ENCODE peak calls at places on chromosomes 4 and X, in nine cellular contexts. N is coronary artery; X is BE2C; Y is endodermal cell; Z is H9; F is H1; G is AG09319; I is CD8-positive, alpha-beta T cell; L is transverse colon. V is an unnamed sample.

GRCh38 chr4:136342666-136343065 is 1189.6 kb downstream of the PCDH18 start:
- DNase-seq in I (no peak), X (no peak), F (no peak), Y (no peak), Z (no peak), G (no peak), L (no peak), N (no peak), V (no peak)

GRCh38 chrX:19874391-19875050 is 12.9 kb downstream of the SH3KBP1 start:
- DNase-seq in I (no peak), F (no peak), G (no peak), Z (no peak), N (no peak), L (no peak), Y (no peak), X (no peak), V (no peak)

GRCh38 chr4:89765966-89766365 is 71.0 kb downstream of the SNCA start:
- DNase-seq in N (no peak), L (no peak), Z (no peak), G (peak; percentile 84), I (no peak), F (no peak), X (no peak), Y (no peak), V (no peak)

GRCh38 chr4:65661469-65661868 is 8.8 kb downstream of the EPHA5 start:
- DNase-seq in Y (peak; percentile 63), F (no peak), I (no peak), Z (peak; percentile 31), X (peak; percentile 16), G (no peak), L (no peak), N (no peak), V (no peak)

GRCh38 chrX:47796433-47796906 is 40.2 kb upstream of the ZNF81 start:
- DNase-seq in G (peak; percentile 22), N (no peak), I (no peak), L (no peak), Z (no peak), F (no peak), Y (no peak), X (no peak), V (no peak)

GRCh38 chrX:97743014-97743413 is 859.3 kb downstream of the RPA4 start:
- DNase-seq in G (no peak), F (no peak), Z (no peak), Y (peak; percentile 55), N (no peak), L (peak; percentile 11), I (no peak), X (peak; percentile 26), V (peak; percentile 1)

GRCh38 chr4:11366859-11367258 is 61.8 kb downstream of the HS3ST1 start:
- DNase-seq in X (no peak), Z (no peak), L (no peak), G (no peak), F (no peak), I (no peak), Y (no peak), N (no peak), V (no peak)

GRCh38 chrX:108541286-108541685 is 101.6 kb downstream of the COL4A5 start:
- DNase-seq in I (no peak), F (no peak), G (no peak), N (no peak), L (no peak), X (no peak), Z (no peak), Y (no peak), V (no peak)

GRCh38 chrX:51361251-51361650 is 28.6 kb downstream of the NUDT10 start:
- DNase-seq in X (no peak), N (no peak), L (no peak), Z (peak; percentile 31), F (no peak), Y (peak; percentile 51), G (no peak), I (no peak), V (no peak)

GRCh38 chr4:70746179-70746839 is 24.5 kb downstream of the RUFY3 start:
- DNase-seq in Z (no peak), X (no peak), G (peak; percentile 28), L (no peak), F (no peak), Y (no peak), N (no peak), I (no peak), V (no peak)

GRCh38 chrX:119887721-119888425 is 7.8 kb upstream of the AKAP14 start:
- DNase-seq in F (peak; percentile 82), N (no peak), L (peak; percentile 73), G (no peak), Z (peak; percentile 88), X (peak; percentile 84), I (no peak), Y (peak; percentile 94), V (peak; percentile 70)

GRCh38 chr4:148074462-148074861 is 342.6 kb downstream of the ARHGAP10 start:
- DNase-seq in Z (no peak), G (no peak), N (peak; percentile 64), F (no peak), L (no peak), Y (no peak), I (no peak), X (no peak), V (no peak)

GRCh38 chrX:44882635-44883034 is 9.6 kb downstream of the KDM6A start:
- DNase-seq in Z (no peak), X (no peak), G (no peak), I (no peak), F (no peak), Y (no peak), N (no peak), L (no peak), V (no peak)

GRCh38 chrX:28127662-28128061 is 146.4 kb upstream of the DCAF8L1 start:
- DNase-seq in N (no peak), Y (no peak), G (no peak), L (no peak), Z (no peak), F (no peak), X (no peak), I (no peak), V (no peak)

GRCh38 chrX:20265221-20265725 is 1.4 kb downstream of the RPS6KA3 start:
- DNase-seq in G (peak; percentile 50), I (peak; percentile 17), X (peak; percentile 47), Y (peak; percentile 63), L (peak; percentile 62), Z (peak; percentile 42), F (peak; percentile 43), N (peak; percentile 79), V (peak; percentile 68)

GRCh38 chrX:40062525-40063193 is 35.1 kb downstream of the BCOR start:
- DNase-seq in L (no peak), X (peak; percentile 30), G (no peak), F (no peak), N (no peak), I (no peak), Z (no peak), Y (no peak), V (no peak)

GRCh38 chr4:160835789-160836188 is 1328.0 kb downstream of the FSTL5 start:
- DNase-seq in F (no peak), X (no peak), I (no peak), Z (peak; percentile 86), N (no peak), L (no peak), G (no peak), Y (peak; percentile 81), V (no peak)

GRCh38 chrX:106286053-106286650 is 118.0 kb downstream of the PWWP3B start:
- DNase-seq in F (no peak), X (no peak), G (no peak), N (no peak), Y (no peak), I (no peak), L (no peak), Z (no peak), V (no peak)

GRCh38 chr4:138401330-138401729 is 159.2 kb upstream of the SLC7A11 start:
- DNase-seq in F (no peak), N (no peak), I (no peak), Y (no peak), Z (no peak), G (no peak), L (no peak), X (peak; percentile 30), V (no peak)

GRCh38 chr4:57113870-57114269 is 3.7 kb upstream of the IGFBP7 start:
- DNase-seq in X (no peak), L (no peak), G (no peak), Z (no peak), N (no peak), Y (no peak), F (no peak), I (no peak), V (no peak)

GRCh38 chr4:48979897-48980579 is 6.0 kb upstream of the CWH43 start:
- DNase-seq in G (no peak), X (no peak), I (no peak), L (no peak), N (no peak), Z (no peak), F (no peak), Y (no peak), V (no peak)

GRCh38 chrX:107117993-107118321 is 665 bp downstream of the RBM41 start:
- DNase-seq in G (no peak), N (no peak), F (no peak), Y (no peak), L (no peak), X (no peak), Z (no peak), I (no peak), V (peak; percentile 47)

DNA sequence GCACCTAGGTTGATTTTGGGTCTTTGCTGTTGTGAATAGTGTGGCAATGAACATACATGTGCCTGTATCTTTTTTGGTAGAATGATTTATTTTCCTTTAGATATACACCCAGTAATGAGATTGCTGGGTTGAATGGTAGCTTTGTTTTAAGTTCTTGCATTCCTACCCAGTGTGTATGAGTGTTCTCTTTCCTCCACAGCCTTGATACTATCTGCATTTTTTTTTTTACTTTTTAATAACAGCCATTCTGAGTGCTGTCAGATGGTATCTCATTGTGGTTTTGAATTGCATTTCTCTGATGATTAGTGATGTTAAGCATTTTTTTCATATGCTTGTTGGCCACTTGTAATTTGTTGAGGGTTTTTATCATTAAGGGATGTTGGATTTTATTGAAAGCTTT is 351.8 kb upstream of the GNPDA2 start:
- DNase-seq in N (no peak), I (no peak), Y (no peak), X (no peak), F (no peak), G (no peak), L (no peak), Z (no peak), V (no peak)
- TF ChIP-seq CTCF in N (no peak), I (no peak), Y (no peak), X (no peak), F (no peak), G (no peak), L (no peak), Z (no peak), V (no peak)

GRCh38 chr4:72340803-72341431 is 228.1 kb downstream of the ADAMTS3 start:
- DNase-seq in G (no peak), I (no peak), Z (no peak), N (no peak), L (no peak), F (no peak), Y (no peak), X (no peak), V (no peak)
- TF ChIP-seq CTCF in G (no peak), I (no peak), Z (peak; percentile 45), N (no peak), L (no peak), F (no peak), Y (peak; percentile 58), X (peak; percentile 32), V (no peak)

GRCh38 chr4:113248320-113248719 is 198.9 kb downstream of the ANK2 start:
- DNase-seq in F (peak; percentile 83), X (peak; percentile 39), G (no peak), Y (peak; percentile 93), N (no peak), L (no peak), Z (peak; percentile 83), I (no peak), V (no peak)
- TF ChIP-seq CTCF in F (peak; percentile 79), X (peak; percentile 60), G (no peak), Y (peak; percentile 84), N (no peak), L (no peak), Z (peak; percentile 76), I (no peak), V (no peak)

GRCh38 chr4:39181905-39182638 is at the start of gene WDR19:
- DNase-seq in Z (peak; percentile 99), L (peak; percentile 99), N (peak; percentile 99), Y (peak; percentile 99), F (peak; percentile 94), X (peak; percentile 98), G (peak; percentile 98), I (peak; percentile 97), V (peak; percentile 99)
- TF ChIP-seq CTCF in Z (peak; percentile 63), L (peak; percentile 35), N (no peak), Y (peak; percentile 74), F (peak; percentile 40), X (peak; percentile 64), G (peak; percentile 61), I (peak; percentile 64), V (peak; percentile 48)

V was measured in GM12865.